ENCODE peak calls at places on chromosomes 6 and 20, in six cellular contexts. D is H1, S is GM12892, C is HepG2, T is K562, V is GM12878. B is an unnamed sample.

GRCh38 chr20:24406761-24407550 is 62.5 kb upstream of the SYNDIG1 start:
- DNase-seq in V (no peak), D (no peak), T (no peak), S (no peak), C (no peak), B (no peak)

GRCh38 chr6:39388526-39389371 is 66.2 kb upstream of the KCNK16 start:
- DNase-seq in T (no peak), C (no peak), D (no peak), V (no peak), S (no peak), B (no peak)

GRCh38 chr6:164283574-164283973 is 869.1 kb downstream of the QKI start:
- DNase-seq in T (no peak), V (no peak), D (no peak), S (no peak), C (no peak), B (no peak)

GRCh38 chr6:57305754-57306153 is 11.7 kb upstream of the PRIM2 start:
- DNase-seq in D (no peak), V (no peak), T (no peak), C (no peak), S (no peak), B (no peak)

GRCh38 chr6:34663887-34664269 is 32.7 kb downstream of the ILRUN start:
- DNase-seq in V (no peak), C (no peak), D (no peak), T (no peak), S (no peak), B (no peak)

GRCh38 chr20:44093249-44093582 is 93.8 kb downstream of the JPH2 start:
- DNase-seq in S (no peak), V (no peak), T (no peak), D (no peak), C (no peak), B (no peak)

GRCh38 chr6:97913721-97914120 is 630.7 kb upstream of the MMS22L start:
- DNase-seq in T (no peak), C (no peak), D (no peak), V (no peak), S (no peak), B (no peak)

GRCh38 chr6:106803188-106803587 is 171.3 kb downstream of the CD24 start:
- DNase-seq in S (no peak), T (no peak), V (no peak), C (no peak), D (no peak), B (no peak)

GRCh38 chr20:50724851-50725721 is 6.3 kb upstream of the PARD6B start:
- DNase-seq in S (no peak), T (peak; percentile 80), D (no peak), V (no peak), C (peak; percentile 54), B (no peak)

GRCh38 chr6:169799474-169799926 is 48.1 kb downstream of the ERMARD start:
- DNase-seq in C (peak; percentile 95), V (no peak), S (no peak), T (no peak), D (no peak), B (no peak)

GRCh38 chr6:61711849-61712248 is 574.2 kb downstream of the KHDRBS2 start:
- DNase-seq in V (no peak), D (peak; percentile 46), S (no peak), T (no peak), C (no peak), B (no peak)

GRCh38 chr6:137146206-137146605 is 27.2 kb downstream of the IL22RA2 start:
- DNase-seq in T (no peak), S (no peak), D (no peak), V (no peak), C (no peak), B (no peak)

GRCh38 chr6:137147195-137147594 is 26.2 kb downstream of the IL22RA2 start:
- DNase-seq in D (no peak), C (no peak), S (no peak), T (no peak), V (no peak), B (no peak)

GRCh38 chr6:137150072-137150471 is 23.4 kb downstream of the IL22RA2 start:
- DNase-seq in D (no peak), T (no peak), S (no peak), C (no peak), V (no peak), B (no peak)

GRCh38 chr6:137145421-137145820 is 28.0 kb downstream of the IL22RA2 start:
- DNase-seq in T (no peak), C (no peak), V (no peak), S (no peak), D (no peak), B (no peak)

GRCh38 chr6:137148291-137149076 is 25.0 kb downstream of the IL22RA2 start:
- DNase-seq in S (no peak), C (peak; percentile 45), T (no peak), V (no peak), D (no peak), B (no peak)
- TF ChIP-seq POLR2AphosphoS5 in S (no peak), C (no peak), T (no peak), V (no peak), D (no peak), B (no peak)

DNA sequence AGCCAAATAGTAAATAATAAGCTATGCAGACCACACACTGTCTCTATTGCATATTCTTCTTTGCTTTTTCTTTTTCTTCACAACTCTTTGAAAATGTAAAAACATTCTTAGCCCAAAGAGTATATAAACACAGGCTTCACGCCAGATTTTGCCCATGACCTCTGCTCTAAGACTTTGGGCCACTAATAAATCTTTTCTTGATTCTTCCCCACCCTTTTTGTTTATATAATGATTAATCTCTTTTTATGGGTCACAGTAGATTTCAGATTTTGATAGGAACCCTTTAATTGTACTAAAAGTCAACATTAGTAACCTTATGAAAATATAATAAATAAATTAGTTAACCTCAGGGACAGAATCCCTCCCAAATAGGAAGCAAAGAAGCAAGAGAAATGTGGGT is 15.8 kb upstream of the ENPP5 start:
- DNase-seq in D (no peak), T (no peak), C (no peak), S (no peak), V (no peak), B (no peak)
- TF ChIP-seq TAF1 in D (no peak), T (no peak), C (no peak), S (no peak), V (no peak), B (no peak)

GRCh38 chr6:27138837-27139752 is 108.4 kb upstream of the PRSS16 start:
- DNase-seq in S (no peak), C (no peak), V (peak; percentile 95), T (peak; percentile 48), D (peak; percentile 92), B (no peak)
- TF ChIP-seq POLR2A in S (peak; percentile 96), C (no peak), V (peak; percentile 94), T (peak; percentile 98), D (peak; percentile 91), B (peak; percentile 96)

GRCh38 chr20:58995461-58996225 is 11.4 kb downstream of the CTSZ start:
- DNase-seq in D (no peak), S (no peak), V (no peak), T (no peak), C (peak; percentile 96), B (no peak)
- TF ChIP-seq POLR2AphosphoS5 in D (no peak), S (peak; percentile 62), V (peak; percentile 63), T (peak; percentile 15), C (peak; percentile 41), B (peak; percentile 68)

GRCh38 chr6:15207923-15208322 is 37.9 kb upstream of the JARID2 start:
- DNase-seq in D (peak; percentile 56), V (no peak), S (no peak), T (no peak), C (no peak), B (no peak)

GRCh38 chr6:15218401-15218800 is 27.5 kb upstream of the JARID2 start:
- DNase-seq in V (no peak), T (no peak), D (no peak), C (no peak), S (no peak), B (no peak)

GRCh38 chr6:15213838-15214398 is 32.0 kb upstream of the JARID2 start:
- DNase-seq in V (no peak), S (no peak), D (no peak), C (peak; percentile 47), T (no peak), B (no peak)
- TF ChIP-seq TAF1 in V (no peak), S (no peak), D (no peak), C (no peak), T (no peak), B (no peak)

GRCh38 chr6:151322570-151322969 is 68.8 kb downstream of the ZBTB2 start:
- DNase-seq in T (peak; percentile 32), D (no peak), V (no peak), C (peak; percentile 45), S (no peak), B (no peak)

GRCh38 chr6:151321438-151321837 is 69.9 kb downstream of the ZBTB2 start:
- DNase-seq in S (no peak), T (no peak), D (no peak), C (no peak), V (no peak), B (no peak)

GRCh38 chr6:151324079-151324825 is 67.1 kb downstream of the ZBTB2 start:
- DNase-seq in V (peak; percentile 9), S (peak; percentile 40), C (peak; percentile 69), D (peak; percentile 97), T (peak; percentile 84), B (peak; percentile 52)

GRCh38 chr6:151327079-151327478 is 64.3 kb downstream of the ZBTB2 start:
- DNase-seq in V (no peak), S (no peak), C (no peak), T (no peak), D (no peak), B (no peak)

GRCh38 chr6:151325075-151326050 is 66.0 kb downstream of the ZBTB2 start:
- DNase-seq in V (no peak), T (no peak), C (peak; percentile 62), S (no peak), D (no peak), B (no peak)
- TF ChIP-seq POLR2A in V (no peak), T (no peak), C (peak; percentile 45), S (no peak), D (no peak), B (no peak)

GRCh38 chr6:75049308-75049707 is 156.5 kb downstream of the COL12A1 start:
- DNase-seq in T (no peak), S (no peak), V (no peak), C (no peak), D (no peak), B (no peak)
- TF ChIP-seq POLR2AphosphoS5 in T (no peak), S (no peak), V (no peak), C (no peak), D (no peak), B (no peak)

GRCh38 chr6:11168091-11168635 is 56.6 kb upstream of the ERVFRD-1 start:
- DNase-seq in T (no peak), S (no peak), D (no peak), C (no peak), V (no peak), B (no peak)
- TF ChIP-seq TAF1 in T (no peak), S (no peak), D (no peak), C (no peak), V (no peak), B (no peak)